ENCODE peak calls at places on chromosomes 7 and 10, in seven cellular contexts. S is right atrium auricular region, E is tibial nerve, A is GM23248, R is BJ, D is ovary, C is fibroblast of lung. G is an unnamed sample.
A peak's percentile ranks its signal among the peaks of the same experiment; 100 is the strongest.

GRCh38 chr10:100858742-100859141 is 54.0 kb upstream of the SLF2 start:
- DNase-seq in S (no peak), E (no peak), A (no peak), R (no peak), D (no peak), C (no peak), G (no peak)

GRCh38 chr10:132974886-132975881 is 32.8 kb upstream of the CFAP46 start:
- DNase-seq in S (no peak), E (no peak), A (peak; percentile 75), R (no peak), D (no peak), C (no peak), G (no peak)

GRCh38 chr10:71201921-71202713 is 10.3 kb upstream of the UNC5B start:
- DNase-seq in S (no peak), E (no peak), A (no peak), R (no peak), D (no peak), C (no peak), G (no peak)

GRCh38 chr10:34967411-34967880 is 122.7 kb downstream of the CUL2 start:
- DNase-seq in S (no peak), E (peak; percentile 36), A (peak; percentile 66), R (no peak), D (peak; percentile 81), C (peak; percentile 82), G (peak; percentile 31)

GRCh38 chr10:5321273-5321672 is 43.5 kb upstream of the UCN3 start:
- DNase-seq in S (no peak), E (no peak), A (no peak), R (no peak), D (no peak), C (no peak), G (no peak)

GRCh38 chr7:388461-388960 is 98.5 kb downstream of the FOXL3 start:
- DNase-seq in S (no peak), E (no peak), A (no peak), R (no peak), D (peak; percentile 16), C (no peak), G (peak; percentile 55)

GRCh38 chr10:108424656-108425055 is 1260.2 kb upstream of the SORCS1 start:
- DNase-seq in S (no peak), E (no peak), A (peak; percentile 82), R (no peak), D (no peak), C (peak; percentile 45), G (no peak)

GRCh38 chr7:26865094-26865388 is 651 bp upstream of the SKAP2 start:
- DNase-seq in S (peak; percentile 65), E (peak; percentile 20), A (peak; percentile 88), R (no peak), D (no peak), C (no peak), G (peak; percentile 42)

GRCh38 chr7:27168265-27168947 is 3.1 kb upstream of the HOXA9 start:
- DNase-seq in S (no peak), E (no peak), A (peak; percentile 79), R (no peak), D (no peak), C (no peak), G (no peak)

GRCh38 chr7:28055161-28055544 is 125.4 kb downstream of the JAZF1 start:
- DNase-seq in S (no peak), E (no peak), A (peak; percentile 37), R (no peak), D (no peak), C (no peak), G (no peak)

GRCh38 chr10:117594722-117595121 is 52.2 kb downstream of the EMX2 start:
- DNase-seq in S (no peak), E (no peak), A (peak; percentile 24), R (no peak), D (no peak), C (no peak), G (no peak)

GRCh38 chr10:69241575-69241974 is 21.4 kb downstream of the HKDC1 start:
- DNase-seq in S (no peak), E (no peak), A (peak; percentile 87), R (no peak), D (no peak), C (peak; percentile 34), G (no peak)

G was measured in heart left ventricle.